ENCODE peak calls at places on chromosomes 4 and X, in eight cellular contexts. V is HepG2, O is GM12878, F is HCT116, Y is A549, Z is endothelial cell of umbilical vein, K is H1, A is K562. U is an unnamed sample.

GRCh38 chrX:94178145-94178790 is 504.3 kb downstream of the FAM133A start:
- DNase-seq in Y (no peak), O (no peak), F (no peak), A (no peak), V (no peak), K (no peak), Z (no peak), U (peak)

GRCh38 chrX:107227780-107228485 is 21.5 kb downstream of the DNAAF6 start:
- DNase-seq in O (no peak), A (no peak), Z (no peak), F (no peak), K (no peak), V (no peak), Y (no peak), U (no peak)

GRCh38 chr4:55445921-55446577 is 50.3 kb downstream of the TMEM165 start:
- DNase-seq in K (no peak), A (no peak), O (no peak), Y (no peak), V (no peak), Z (no peak), F (no peak), U (no peak)

GRCh38 chr4:13701937-13702446 is 74.5 kb upstream of the BOD1L1 start:
- DNase-seq in A (no peak), F (peak), V (peak), Y (peak), O (no peak), K (no peak), Z (no peak), U (peak)

GRCh38 chrX:153944140-153944799 is at the start of gene RENBP:
- DNase-seq in V (no peak), Z (no peak), F (no peak), O (no peak), K (no peak), A (peak), Y (no peak), U (no peak)

GRCh38 chrX:40096395-40097091 is 1.2 kb downstream of the BCOR start:
- DNase-seq in A (no peak), Z (peak), V (no peak), F (no peak), Y (peak), O (no peak), K (no peak), U (peak)

GRCh38 chrX:9495496-9495895 is 30.6 kb downstream of the TBL1X start:
- DNase-seq in A (no peak), Z (no peak), K (no peak), V (no peak), O (no peak), Y (no peak), F (no peak), U (no peak)

GRCh38 chr4:66750273-66750672 is 795.0 kb downstream of the CENPC start:
- DNase-seq in V (no peak), K (no peak), Y (no peak), O (no peak), A (no peak), Z (no peak), F (no peak), U (no peak)

DNA sequence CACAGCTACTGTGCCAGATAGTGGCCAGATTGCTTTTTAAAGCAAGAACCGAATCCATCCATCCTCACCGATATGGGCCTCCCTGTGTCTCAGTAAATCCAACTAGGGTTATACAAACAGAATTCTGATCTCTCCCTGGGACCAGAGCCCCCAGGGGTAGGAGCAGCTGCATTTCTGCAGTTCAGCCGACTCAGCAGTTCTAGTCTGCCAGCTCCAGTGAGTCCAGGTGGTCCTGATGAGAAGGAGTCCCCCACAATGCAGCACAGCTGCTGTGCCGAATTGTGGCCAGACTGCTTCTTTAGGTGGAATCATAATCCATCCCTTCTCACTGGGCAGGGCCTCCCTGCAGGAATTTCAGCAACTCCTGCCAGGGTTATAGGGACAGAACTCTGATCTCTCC is 532.9 kb downstream of the ACTRT1 start:
- DNase-seq in Y (no peak), A (no peak), K (no peak), F (no peak), Z (no peak), V (no peak), O (no peak), U (no peak)
- TF ChIP-seq POLR2A in Y (no peak), A (no peak), K (no peak), F (no peak), Z (no peak), V (no peak), O (no peak), U (no peak)

DNA sequence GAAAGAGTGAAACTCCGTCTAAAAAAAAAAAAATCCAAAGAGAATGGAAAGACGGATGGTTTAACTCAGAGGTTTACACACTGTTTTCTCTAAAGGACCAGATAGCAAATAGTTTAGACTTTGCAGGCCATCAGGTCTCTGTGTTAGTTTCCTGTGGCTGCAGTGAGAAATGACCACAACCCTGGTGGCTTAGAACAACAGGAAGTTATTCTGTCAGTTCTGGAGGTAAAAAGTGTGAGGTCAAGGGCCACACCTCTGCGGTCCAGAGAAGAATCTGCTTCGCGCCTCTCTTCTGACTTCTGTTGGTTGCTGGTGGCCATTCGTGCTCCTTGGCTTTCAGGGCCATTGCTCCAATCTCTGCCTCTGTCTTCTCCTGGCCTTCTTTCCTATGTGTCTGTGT is 76.9 kb downstream of the TENM3 start:
- DNase-seq in Z (no peak), A (no peak), K (no peak), O (no peak), F (no peak), Y (no peak), V (no peak), U (no peak)
- TF ChIP-seq MAX in Z (no peak), A (no peak), K (no peak), O (no peak), F (no peak), Y (no peak), V (no peak), U (no peak)

DNA sequence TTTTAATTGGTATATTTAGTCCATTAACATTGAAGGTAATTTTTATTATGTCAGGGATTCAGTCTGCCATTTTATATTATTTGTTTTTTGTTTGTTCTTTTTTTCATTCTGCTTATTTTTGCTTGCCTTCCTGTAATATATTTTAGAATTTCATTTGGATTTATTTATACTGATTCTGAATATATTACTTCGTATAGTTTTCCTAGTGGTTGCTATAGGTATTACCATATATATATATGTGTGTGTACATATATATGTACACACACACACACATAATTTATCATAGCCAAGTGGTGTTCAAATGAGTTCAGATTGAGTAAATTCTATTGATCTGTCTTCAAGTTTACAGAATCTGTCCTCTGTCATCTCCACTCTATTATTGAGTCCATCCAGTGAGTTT is 11.2 kb downstream of the CITED1 start:
- DNase-seq in A (no peak), Z (no peak), V (no peak), Y (no peak), F (no peak), O (no peak), K (no peak), U (no peak)
- TF ChIP-seq CTCF in A (no peak), Z (no peak), V (no peak), Y (no peak), F (no peak), O (no peak), K (no peak), U (no peak)

GRCh38 chr4:26887809-26888208 is 27.2 kb downstream of the STIM2 start:
- DNase-seq in Z (no peak), K (no peak), Y (no peak), A (no peak), O (no peak), F (no peak), V (no peak), U (no peak)

GRCh38 chr4:26885912-26886274 is 25.3 kb downstream of the STIM2 start:
- DNase-seq in A (no peak), V (no peak), Z (no peak), K (no peak), Y (no peak), F (no peak), O (peak), U (peak)

GRCh38 chr4:26887143-26887542 is 26.5 kb downstream of the STIM2 start:
- DNase-seq in V (no peak), K (no peak), Y (no peak), Z (no peak), A (no peak), O (no peak), F (no peak), U (no peak)

GRCh38 chr4:26879805-26880204 is 19.2 kb downstream of the STIM2 start:
- DNase-seq in F (no peak), K (no peak), Z (no peak), A (peak), O (no peak), V (no peak), Y (no peak), U (no peak)

GRCh38 chr4:26884486-26884988 is 23.9 kb downstream of the STIM2 start:
- DNase-seq in K (no peak), A (no peak), Z (no peak), Y (no peak), O (peak), F (no peak), V (no peak), U (no peak)
- TF ChIP-seq POLR2A in K (no peak), A (no peak), Z (no peak), Y (no peak), O (no peak), F (no peak), V (no peak), U (no peak)

GRCh38 chr4:1568855-1569460 is 115.2 kb downstream of the FAM53A start:
- DNase-seq in F (no peak), Y (no peak), A (no peak), O (no peak), Z (no peak), K (no peak), V (no peak), U (no peak)
- TF ChIP-seq MAX in F (no peak), Y (no peak), A (no peak), O (no peak), Z (no peak), K (no peak), V (no peak), U (no peak)

GRCh38 chr4:36414248-36414647 is 132.8 kb downstream of the DTHD1 start:
- DNase-seq in K (no peak), A (no peak), Y (no peak), V (no peak), F (no peak), O (no peak), Z (no peak), U (peak)
- TF ChIP-seq CTCF in K (peak), A (no peak), Y (peak), V (peak), F (peak), O (peak), Z (no peak), U (peak)